ENCODE peak calls at places on chromosomes 4 and X, in four cellular contexts. N, D, O and U are unnamed samples.

GRCh38 chr4:169271692-169272007 is 894 bp upstream of the SH3RF1 start:
- DNase-seq in D (no peak), N (no peak), O (peak; percentile 38), U (no peak)

GRCh38 chr4:163273203-163273602 is 59.2 kb downstream of the NPY1R start:
- DNase-seq in N (no peak), O (no peak), D (no peak), U (no peak)

GRCh38 chr4:26330186-26330787 is 9.5 kb downstream of the RBPJ start:
- DNase-seq in O (peak; percentile 25), D (peak; percentile 65), N (no peak), U (no peak)

GRCh38 chr4:39621582-39621981 is 17.1 kb downstream of the SMIM14 start:
- DNase-seq in N (no peak), O (peak; percentile 56), D (peak; percentile 77), U (no peak)

GRCh38 chrX:20414781-20415445 is 148.2 kb upstream of the RPS6KA3 start:
- DNase-seq in O (no peak), N (no peak), D (peak; percentile 33), U (no peak)

GRCh38 chrX:149916745-149917392 is 12.5 kb upstream of the HSFX4 start:
- DNase-seq in N (no peak), D (no peak), O (no peak), U (no peak)

GRCh38 chr4:142040043-142040442 is 403.7 kb downstream of the IL15 start:
- DNase-seq in N (no peak), O (no peak), D (no peak), U (no peak)

GRCh38 chr4:141957416-141957815 is 321.0 kb downstream of the IL15 start:
- DNase-seq in N (no peak), D (peak; percentile 55), O (no peak), U (no peak)

GRCh38 chr4:56307423-56307822 is 79.9 kb downstream of the AASDH start:
- DNase-seq in D (no peak), N (no peak), O (no peak), U (no peak)

GRCh38 chrX:23554304-23554703 is 113.0 kb upstream of the PRDX4 start:
- DNase-seq in O (no peak), D (peak; percentile 33), N (peak; percentile 9), U (no peak)

GRCh38 chr4:52711271-52711670 is 40.0 kb downstream of the ERVMER34-1 start:
- DNase-seq in O (peak; percentile 39), D (no peak), N (no peak), U (no peak)

GRCh38 chrX:71941771-71942170 is 31.1 kb downstream of the NHSL2 start:
- DNase-seq in O (no peak), N (peak; percentile 21), D (peak; percentile 70), U (no peak)

GRCh38 chr4:151540728-151541437 is 131.9 kb downstream of the FHIP1A start:
- DNase-seq in N (peak; percentile 60), O (peak; percentile 48), D (peak; percentile 52), U (no peak)

GRCh38 chrX:149853925-149854324 is 27.1 kb upstream of the MAGEA8 start:
- DNase-seq in D (no peak), N (no peak), O (no peak), U (no peak)

GRCh38 chrX:122572461-122572860 is 611.6 kb upstream of the GRIA3 start:
- DNase-seq in N (no peak), D (peak; percentile 58), O (no peak), U (no peak)

GRCh38 chr4:4856071-4857000 is 3.1 kb upstream of the MSX1 start:
- DNase-seq in O (no peak), N (no peak), D (no peak), U (no peak)

GRCh38 chrX:63657821-63658220 is 127.2 kb downstream of the ARHGEF9 start:
- DNase-seq in D (peak; percentile 85), N (peak; percentile 30), O (no peak), U (no peak)

GRCh38 chr4:140090215-140090731 is 63.7 kb downstream of the MAML3 start:
- DNase-seq in N (no peak), O (no peak), D (peak; percentile 46), U (no peak)

GRCh38 chr4:98283219-98284199 is 22.3 kb downstream of the RAP1GDS1 start:
- DNase-seq in N (no peak), D (peak; percentile 44), O (no peak), U (no peak)

GRCh38 chrX:30504309-30504708 is 73.3 kb downstream of the TASL start:
- DNase-seq in O (no peak), N (no peak), D (peak; percentile 27), U (no peak)
- TF ChIP-seq CTCF in O (peak; percentile 24), N (no peak), D (peak; percentile 52), U (peak; percentile 78)

GRCh38 chr4:45944000-45944399 is 179.9 kb downstream of the GABRG1 start:
- DNase-seq in N (no peak), D (no peak), O (no peak), U (no peak)
- TF ChIP-seq CTCF in N (no peak), D (no peak), O (no peak), U (no peak)

DNA sequence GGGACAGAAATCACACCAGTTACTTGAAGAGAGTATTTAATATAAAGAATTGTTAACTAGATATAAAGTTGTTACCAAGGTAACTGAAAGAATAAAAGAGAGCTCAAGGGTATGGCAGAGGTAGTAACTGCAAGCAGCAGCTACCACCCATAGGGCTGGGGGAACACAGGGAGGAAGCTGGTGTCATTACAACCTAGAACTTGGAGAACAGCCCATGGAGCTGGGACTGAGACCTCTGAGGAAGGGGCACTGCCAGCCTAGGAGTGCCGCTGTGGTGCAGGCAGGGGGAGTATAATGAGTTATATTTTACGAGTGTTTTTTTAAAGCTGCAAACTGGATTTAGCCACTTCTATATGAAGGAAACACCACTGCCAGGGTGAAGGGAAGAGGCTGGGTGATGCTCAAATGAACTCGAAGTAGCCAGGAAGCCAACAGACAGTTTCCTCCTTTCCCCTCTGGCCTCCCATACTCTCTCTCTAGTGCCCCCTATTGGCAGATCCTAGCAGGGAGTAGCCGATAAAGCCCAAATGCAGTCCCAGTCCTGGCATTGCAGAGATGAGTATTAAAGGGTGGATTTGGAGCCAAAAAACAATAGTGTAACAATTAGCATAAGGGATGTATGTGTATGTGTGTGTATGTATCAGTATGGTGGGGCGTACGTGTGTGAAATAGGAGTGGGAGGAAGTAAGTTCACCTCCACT is 213.7 kb upstream of the LDB2 start:
- DNase-seq in O (no peak), N (no peak), D (no peak), U (no peak)
- TF ChIP-seq CTCF in O (no peak), N (peak; percentile 74), D (peak; percentile 42), U (no peak)

DNA sequence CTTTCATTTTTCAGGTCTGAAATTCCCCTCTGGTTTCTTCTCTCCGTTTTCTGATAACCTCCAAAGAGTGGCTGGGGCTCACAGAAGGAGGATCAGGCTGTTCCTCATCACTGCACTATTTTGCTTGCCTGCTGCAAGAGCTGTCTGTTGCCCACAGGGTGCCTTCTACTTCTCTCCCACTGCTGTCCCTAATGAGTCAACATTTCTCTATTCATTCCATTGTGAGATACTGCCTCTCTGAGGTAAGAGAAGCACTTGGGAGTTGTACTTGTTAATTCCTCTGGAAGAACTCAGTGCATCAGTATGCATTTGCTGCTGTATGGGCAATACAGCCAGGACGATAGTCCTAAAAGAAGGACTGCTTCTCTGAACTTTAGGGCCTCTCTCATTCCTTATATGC is 34.8 kb downstream of the CT47B1 start:
- DNase-seq in N (no peak), O (no peak), D (peak; percentile 64), U (no peak)
- TF ChIP-seq CTCF in N (no peak), O (no peak), D (peak; percentile 24), U (no peak)

DNA sequence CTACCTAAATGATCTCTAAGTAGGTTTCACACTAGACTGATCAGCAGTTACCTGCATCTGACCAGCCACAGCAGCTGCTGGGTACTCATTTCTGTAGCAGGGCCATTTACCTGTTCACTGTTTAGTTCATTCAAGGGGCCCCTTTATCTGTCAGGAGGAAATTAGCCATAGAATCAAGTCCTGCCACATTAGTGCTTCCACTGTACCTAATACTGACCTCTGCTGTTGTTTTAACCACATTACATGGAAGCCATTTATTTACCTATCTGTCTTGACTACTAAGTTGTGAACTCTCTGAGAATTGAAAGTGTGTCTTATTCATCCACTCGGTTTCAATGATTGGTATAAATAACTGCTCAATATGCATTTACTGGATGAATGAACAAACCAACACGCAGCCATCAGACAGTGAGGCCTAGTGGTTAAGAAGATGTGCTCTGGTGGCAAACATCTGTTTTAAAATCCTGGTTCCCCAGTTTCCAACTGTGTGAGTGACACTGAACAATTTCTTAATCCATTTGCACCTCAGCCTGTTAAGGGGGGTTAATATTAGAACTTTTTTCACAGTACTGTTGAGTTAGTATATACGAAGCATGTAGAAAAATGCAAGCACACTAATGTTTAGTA is 30.0 kb upstream of the ANXA5 start:
- DNase-seq in O (no peak), N (peak; percentile 63), D (peak; percentile 76), U (no peak)
- TF ChIP-seq CTCF in O (peak; percentile 63), N (peak; percentile 54), D (peak; percentile 78), U (peak; percentile 38)

GRCh38 chr4:6907658-6908191 is 1.9 kb upstream of the TBC1D14 start:
- DNase-seq in D (no peak), O (peak; percentile 75), N (no peak), U (no peak)

GRCh38 chr4:6908397-6909112 is 1.1 kb upstream of the TBC1D14 start:
- DNase-seq in O (no peak), N (no peak), D (peak; percentile 55), U (no peak)

GRCh38 chr4:6909970-6910339 is 329 bp downstream of the TBC1D14 start:
- DNase-seq in D (no peak), N (no peak), O (peak; percentile 45), U (peak; percentile 63)

GRCh38 chr4:6910340-6910959 is 824 bp downstream of the TBC1D14 start:
- DNase-seq in D (no peak), O (peak; percentile 49), N (no peak), U (no peak)

GRCh38 chr4:6909113-6909969 is at the start of gene TBC1D14:
- DNase-seq in D (peak; percentile 82), O (peak; percentile 86), N (no peak), U (peak; percentile 81)
- TF ChIP-seq CTCF in D (no peak), O (no peak), N (peak; percentile 14), U (no peak)

DNA sequence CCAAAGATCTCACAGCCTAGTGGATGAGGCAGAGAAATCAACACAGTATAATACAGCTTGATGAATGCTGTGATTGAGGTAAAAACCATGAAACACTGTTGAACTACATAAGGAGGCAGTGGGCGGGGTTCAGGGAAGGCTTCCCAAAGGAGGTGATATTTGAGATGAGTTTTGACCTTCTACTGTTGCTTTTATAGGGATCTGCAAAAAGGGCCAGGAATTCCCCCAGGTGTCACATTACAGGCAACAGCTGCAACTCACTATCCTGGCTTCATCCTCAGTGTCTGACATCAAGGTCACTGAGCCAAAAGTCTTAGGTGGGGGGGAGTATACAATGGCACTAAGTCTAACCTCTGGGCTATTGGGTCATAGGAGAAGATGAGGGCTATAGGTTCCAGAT is 185.7 kb upstream of the NRK start:
- DNase-seq in D (no peak), O (no peak), N (no peak), U (no peak)
- TF ChIP-seq CTCF in D (no peak), O (no peak), N (no peak), U (no peak)

DNA sequence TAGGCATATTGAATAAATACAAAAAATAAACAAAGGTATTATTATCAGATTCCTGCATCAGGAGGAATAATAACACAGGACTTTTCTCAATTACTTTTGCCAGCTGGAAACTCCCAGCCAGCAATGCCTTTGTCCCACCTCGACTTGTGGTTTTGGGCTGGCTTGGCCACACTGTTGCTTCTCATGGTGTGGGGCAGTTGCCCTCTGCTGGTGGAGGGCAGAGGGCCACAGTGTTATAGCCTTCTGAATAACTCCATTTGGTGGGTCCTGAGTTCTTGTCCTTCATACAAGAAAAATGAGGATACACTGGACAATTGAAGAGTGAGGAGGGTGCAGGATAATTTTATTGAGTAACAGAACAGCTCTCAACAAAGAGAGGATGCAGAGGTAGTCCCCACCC is 1206.0 kb upstream of the ADGRL3 start:
- DNase-seq in O (no peak), N (no peak), D (no peak), U (no peak)
- TF ChIP-seq CTCF in O (no peak), N (no peak), D (no peak), U (no peak)